ENCODE peak calls at places on chromosomes 5 and 9, in five cellular contexts. One of them, this sample, is unnamed.

GRCh38 chr5:43305948-43306563 is 7.2 kb downstream of the HMGCS1 start:
- DNase-seq in body of pancreas: peak
- DNase-seq in A549: peak
- DNase-seq in IMR-90: peak
- DNase-seq in spleen: no peak
- DNase-seq in this sample: peak

GRCh38 chr5:32471784-32472183 is 27.2 kb upstream of the ZFR start:
- DNase-seq in body of pancreas: peak
- DNase-seq in A549: no peak
- DNase-seq in IMR-90: no peak
- DNase-seq in spleen: no peak
- DNase-seq in this sample: no peak

GRCh38 chr9:36759976-36760375 is 187.3 kb downstream of the MELK start:
- DNase-seq in body of pancreas: no peak
- DNase-seq in A549: no peak
- DNase-seq in IMR-90: no peak
- DNase-seq in spleen: no peak
- DNase-seq in this sample: no peak

GRCh38 chr5:92421937-92422336 is 1038.8 kb upstream of the ARRDC3 start:
- DNase-seq in A549: no peak
- DNase-seq in body of pancreas: no peak
- DNase-seq in IMR-90: no peak
- DNase-seq in spleen: no peak
- DNase-seq in this sample: no peak

GRCh38 chr9:6852243-6852963 is 94.6 kb downstream of the KDM4C start:
- DNase-seq in body of pancreas: no peak
- DNase-seq in IMR-90: peak
- DNase-seq in A549: peak
- DNase-seq in spleen: no peak
- DNase-seq in this sample: peak

GRCh38 chr9:33143241-33143642 is 23.9 kb downstream of the B4GALT1 start:
- DNase-seq in spleen: no peak
- DNase-seq in IMR-90: peak
- DNase-seq in body of pancreas: no peak
- DNase-seq in A549: no peak
- DNase-seq in this sample: no peak

GRCh38 chr9:73577867-73578266 is 426.2 kb downstream of the ANXA1 start:
- DNase-seq in A549: no peak
- DNase-seq in spleen: no peak
- DNase-seq in IMR-90: no peak
- DNase-seq in body of pancreas: no peak
- DNase-seq in this sample: no peak

GRCh38 chr5:154447074-154447725 is 1.4 kb downstream of the SAP30L start:
- DNase-seq in A549: peak
- DNase-seq in spleen: no peak
- DNase-seq in body of pancreas: no peak
- DNase-seq in IMR-90: no peak
- DNase-seq in this sample: no peak

GRCh38 chr5:58450811-58451629 is 8.9 kb downstream of the PLK2 start:
- DNase-seq in body of pancreas: no peak
- DNase-seq in spleen: no peak
- DNase-seq in IMR-90: peak
- DNase-seq in A549: no peak
- DNase-seq in this sample: no peak

GRCh38 chr5:150624334-150625163 is 15.9 kb upstream of the SYNPO start:
- DNase-seq in spleen: no peak
- DNase-seq in A549: peak
- DNase-seq in body of pancreas: no peak
- DNase-seq in IMR-90: no peak
- DNase-seq in this sample: peak

GRCh38 chr9:92875373-92875772 is 2.5 kb downstream of the ZNF484 start:
- DNase-seq in A549: no peak
- DNase-seq in body of pancreas: no peak
- DNase-seq in spleen: no peak
- DNase-seq in IMR-90: no peak
- DNase-seq in this sample: no peak

GRCh38 chr9:92882276-92882675 is 4.4 kb upstream of the ZNF484 start:
- DNase-seq in A549: no peak
- DNase-seq in body of pancreas: no peak
- DNase-seq in IMR-90: no peak
- DNase-seq in spleen: peak
- DNase-seq in this sample: no peak

GRCh38 chr9:92877531-92878430 is at the start of gene ZNF484:
- DNase-seq in spleen: peak
- DNase-seq in IMR-90: peak
- DNase-seq in body of pancreas: peak
- DNase-seq in A549: peak
- DNase-seq in this sample: peak
- TF ChIP-seq POLR2A in spleen: no peak
- TF ChIP-seq POLR2A in IMR-90: peak
- TF ChIP-seq POLR2A in body of pancreas: peak
- TF ChIP-seq POLR2A in A549: no peak
- TF ChIP-seq POLR2A in this sample: peak

GRCh38 chr9:129111143-129111761 is at the start of gene PTPA:
- DNase-seq in spleen: peak
- DNase-seq in A549: peak
- DNase-seq in IMR-90: peak
- DNase-seq in body of pancreas: peak
- DNase-seq in this sample: peak
- TF ChIP-seq POLR2A in spleen: no peak
- TF ChIP-seq POLR2A in A549: no peak
- TF ChIP-seq POLR2A in IMR-90: peak
- TF ChIP-seq POLR2A in body of pancreas: no peak
- TF ChIP-seq POLR2A in this sample: peak

GRCh38 chr5:123036391-123037103 is at the start of gene PPIC:
- DNase-seq in A549: peak
- DNase-seq in IMR-90: peak
- DNase-seq in body of pancreas: peak
- DNase-seq in spleen: peak
- DNase-seq in this sample: peak
- TF ChIP-seq POLR2A in A549: peak
- TF ChIP-seq POLR2A in IMR-90: no peak
- TF ChIP-seq POLR2A in body of pancreas: peak
- TF ChIP-seq POLR2A in spleen: peak
- TF ChIP-seq POLR2A in this sample: peak

GRCh38 chr5:84382363-84383295 is 2.1 kb downstream of the EDIL3 start:
- DNase-seq in IMR-90: peak
- DNase-seq in A549: no peak
- DNase-seq in body of pancreas: no peak
- DNase-seq in spleen: no peak
- DNase-seq in this sample: peak
- TF ChIP-seq POLR2A in IMR-90: no peak
- TF ChIP-seq POLR2A in A549: no peak
- TF ChIP-seq POLR2A in body of pancreas: peak
- TF ChIP-seq POLR2A in spleen: no peak
- TF ChIP-seq POLR2A in this sample: peak

DNA sequence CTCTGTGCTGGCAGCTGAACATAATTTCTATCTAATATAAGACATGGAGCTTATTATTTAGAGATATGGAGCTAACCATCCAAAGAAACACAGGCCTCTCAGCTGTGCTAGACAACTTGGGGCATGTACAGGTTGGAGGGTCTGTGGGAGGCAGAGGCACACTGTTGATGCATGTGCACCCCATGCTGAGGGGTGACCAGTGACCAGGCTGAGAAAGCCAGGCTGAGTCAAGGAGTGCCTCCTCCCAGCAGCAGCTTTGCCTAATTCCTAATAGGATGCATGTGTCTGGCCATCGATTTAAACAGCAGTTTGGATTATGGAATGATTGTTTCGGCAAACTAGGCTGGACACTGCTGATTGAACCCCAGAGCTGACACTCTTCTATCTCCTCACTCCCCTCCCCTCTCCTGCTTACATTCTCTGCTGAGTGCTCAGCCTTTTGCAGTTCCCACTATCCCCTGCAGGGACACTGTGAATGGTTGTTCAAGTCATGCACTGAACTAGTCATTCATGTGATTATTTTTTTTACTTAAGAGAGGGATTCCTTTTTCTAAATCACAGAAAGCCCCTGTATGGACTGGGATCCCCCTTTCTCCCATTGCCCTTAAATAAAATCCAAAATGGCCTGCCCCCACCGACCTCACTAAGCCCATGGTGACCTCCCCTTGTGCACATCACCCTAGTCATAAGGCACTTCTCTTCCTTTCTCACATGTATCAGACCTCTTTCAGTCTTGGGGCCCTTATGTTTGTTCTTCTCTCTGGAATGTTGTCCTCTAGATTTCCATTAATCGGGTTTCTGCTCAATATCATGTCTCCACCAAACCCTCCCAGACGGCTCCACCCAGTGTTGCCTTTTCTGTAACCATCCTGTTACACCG is 196.0 kb downstream of the ERCC6L2 start:
- DNase-seq in A549: peak
- DNase-seq in IMR-90: peak
- DNase-seq in spleen: no peak
- DNase-seq in body of pancreas: peak
- DNase-seq in this sample: peak
- TF ChIP-seq POLR2A in A549: no peak
- TF ChIP-seq POLR2A in IMR-90: no peak
- TF ChIP-seq POLR2A in spleen: no peak
- TF ChIP-seq POLR2A in body of pancreas: no peak
- TF ChIP-seq POLR2A in this sample: no peak

This sample was measured in H54.